ENCODE peak calls at places on chromosome 12, in five cellular contexts. One of them, this sample, is unnamed.

GRCh38 chr12:112418596-112419268 is at the start of gene PTPN11:
- DNase-seq in fibroblast of the conjunctiva: peak
- DNase-seq in caudate nucleus: peak
- DNase-seq in GM04503: no peak
- DNase-seq in nucleus accumbens: peak
- DNase-seq in this sample: no peak

GRCh38 chr12:6367969-6368892 is 7.1 kb downstream of the SCNN1A start:
- DNase-seq in fibroblast of the conjunctiva: no peak
- DNase-seq in caudate nucleus: no peak
- DNase-seq in GM04503: no peak
- DNase-seq in nucleus accumbens: no peak
- DNase-seq in this sample: no peak

GRCh38 chr12:18696971-18697602 is 40.7 kb downstream of the PLCZ1 start:
- DNase-seq in fibroblast of the conjunctiva: peak
- DNase-seq in caudate nucleus: no peak
- DNase-seq in GM04503: no peak
- DNase-seq in nucleus accumbens: no peak
- DNase-seq in this sample: no peak

GRCh38 chr12:54004841-54005530 is 3.8 kb upstream of the HOXC8 start:
- DNase-seq in fibroblast of the conjunctiva: no peak
- DNase-seq in caudate nucleus: no peak
- DNase-seq in GM04503: no peak
- DNase-seq in nucleus accumbens: no peak
- DNase-seq in this sample: no peak

GRCh38 chr12:10612954-10613333 is 465 bp downstream of the MAGOHB start:
- DNase-seq in fibroblast of the conjunctiva: no peak
- DNase-seq in caudate nucleus: no peak
- DNase-seq in GM04503: no peak
- DNase-seq in nucleus accumbens: no peak
- DNase-seq in this sample: no peak

GRCh38 chr12:93759512-93760081 is 82.4 kb downstream of the CRADD start:
- DNase-seq in fibroblast of the conjunctiva: no peak
- DNase-seq in caudate nucleus: no peak
- DNase-seq in GM04503: no peak
- DNase-seq in nucleus accumbens: no peak
- DNase-seq in this sample: no peak

GRCh38 chr12:82325540-82326336 is 32.4 kb downstream of the CCDC59 start:
- DNase-seq in fibroblast of the conjunctiva: no peak
- DNase-seq in caudate nucleus: no peak
- DNase-seq in GM04503: no peak
- DNase-seq in nucleus accumbens: no peak
- DNase-seq in this sample: no peak

GRCh38 chr12:27966870-27967269 is 5.7 kb downstream of the PTHLH start:
- DNase-seq in fibroblast of the conjunctiva: peak
- DNase-seq in caudate nucleus: no peak
- DNase-seq in GM04503: peak
- DNase-seq in nucleus accumbens: no peak
- DNase-seq in this sample: peak

GRCh38 chr12:103196467-103196866 is 239.0 kb downstream of the ASCL1 start:
- DNase-seq in fibroblast of the conjunctiva: no peak
- DNase-seq in caudate nucleus: no peak
- DNase-seq in GM04503: no peak
- DNase-seq in nucleus accumbens: no peak
- DNase-seq in this sample: no peak

GRCh38 chr12:15677696-15678095 is 111.5 kb downstream of the EPS8 start:
- DNase-seq in fibroblast of the conjunctiva: no peak
- DNase-seq in caudate nucleus: no peak
- DNase-seq in GM04503: no peak
- DNase-seq in nucleus accumbens: no peak
- DNase-seq in this sample: no peak

GRCh38 chr12:67422081-67422480 is 152.9 kb downstream of the CAND1 start:
- DNase-seq in fibroblast of the conjunctiva: no peak
- DNase-seq in caudate nucleus: no peak
- DNase-seq in GM04503: no peak
- DNase-seq in nucleus accumbens: no peak
- DNase-seq in this sample: no peak

GRCh38 chr12:121713257-121714155 is 954 bp downstream of the TMEM120B start:
- DNase-seq in fibroblast of the conjunctiva: no peak
- DNase-seq in caudate nucleus: no peak
- DNase-seq in GM04503: no peak
- DNase-seq in nucleus accumbens: no peak
- DNase-seq in this sample: no peak

GRCh38 chr12:82242729-82243128 is 115.5 kb downstream of the CCDC59 start:
- DNase-seq in fibroblast of the conjunctiva: no peak
- DNase-seq in caudate nucleus: no peak
- DNase-seq in GM04503: no peak
- DNase-seq in nucleus accumbens: no peak
- DNase-seq in this sample: no peak

GRCh38 chr12:120490833-120491512 is 4.9 kb upstream of the DYNLL1 start:
- DNase-seq in fibroblast of the conjunctiva: no peak
- DNase-seq in caudate nucleus: no peak
- DNase-seq in GM04503: no peak
- DNase-seq in nucleus accumbens: peak
- DNase-seq in this sample: no peak

GRCh38 chr12:14272954-14273910 is 92.2 kb upstream of the ATF7IP start:
- DNase-seq in fibroblast of the conjunctiva: no peak
- DNase-seq in caudate nucleus: peak
- DNase-seq in GM04503: no peak
- DNase-seq in nucleus accumbens: no peak
- DNase-seq in this sample: no peak

This sample was measured in glomerular endothelial cell.